ENCODE peak calls at places on chromosome 17, in six cellular contexts. One of them, this sample, is unnamed.
A peak's percentile ranks its signal among the peaks of the same experiment; 100 is the strongest.

GRCh38 chr17:51814521-51814920 is 344.0 kb downstream of the CA10 start:
- DNase-seq in A549: no peak
- DNase-seq in H1: no peak
- DNase-seq in GM12878: no peak
- DNase-seq in K562: no peak
- DNase-seq in IMR-90: no peak
- DNase-seq in this sample: no peak

GRCh38 chr17:37405955-37406634 is 541 bp downstream of the ACACA start:
- DNase-seq in K562: no peak
- DNase-seq in GM12878: no peak
- DNase-seq in H1: no peak
- DNase-seq in A549: no peak
- DNase-seq in IMR-90: no peak
- DNase-seq in this sample: no peak

GRCh38 chr17:163514-164103 is 17.8 kb downstream of the DOC2B start:
- DNase-seq in IMR-90: no peak
- DNase-seq in H1: peak; percentile 64
- DNase-seq in A549: no peak
- DNase-seq in GM12878: no peak
- DNase-seq in K562: peak; percentile 14
- DNase-seq in this sample: no peak

GRCh38 chr17:19248923-19249574 is 11.9 kb downstream of the EPN2 start:
- DNase-seq in A549: no peak
- DNase-seq in H1: no peak
- DNase-seq in IMR-90: peak; percentile 94
- DNase-seq in K562: no peak
- DNase-seq in GM12878: no peak
- DNase-seq in this sample: no peak

GRCh38 chr17:75738218-75738802 is 17.1 kb downstream of the ITGB4 start:
- DNase-seq in A549: no peak
- DNase-seq in H1: no peak
- DNase-seq in GM12878: no peak
- DNase-seq in IMR-90: peak; percentile 27
- DNase-seq in K562: peak; percentile 37
- DNase-seq in this sample: no peak

GRCh38 chr17:47694818-47695663 is 1.1 kb downstream of the TBKBP1 start:
- DNase-seq in K562: peak; percentile 47
- DNase-seq in A549: no peak
- DNase-seq in IMR-90: peak; percentile 49
- DNase-seq in GM12878: no peak
- DNase-seq in H1: peak; percentile 77
- DNase-seq in this sample: no peak

GRCh38 chr17:17562145-17562529 is 29.4 kb downstream of the PEMT start:
- DNase-seq in H1: no peak
- DNase-seq in IMR-90: no peak
- DNase-seq in K562: no peak
- DNase-seq in GM12878: no peak
- DNase-seq in A549: no peak
- DNase-seq in this sample: no peak

GRCh38 chr17:2703606-2704005 is 8.0 kb downstream of the CLUH start:
- DNase-seq in H1: no peak
- DNase-seq in IMR-90: no peak
- DNase-seq in GM12878: no peak
- DNase-seq in K562: no peak
- DNase-seq in A549: no peak
- DNase-seq in this sample: no peak

GRCh38 chr17:71438631-71439146 is 682.1 kb upstream of the SOX9 start:
- DNase-seq in GM12878: no peak
- DNase-seq in A549: peak; percentile 57
- DNase-seq in H1: no peak
- DNase-seq in IMR-90: peak; percentile 98
- DNase-seq in K562: no peak
- DNase-seq in this sample: peak; percentile 90

GRCh38 chr17:75854111-75854748 is 905 bp downstream of the WBP2 start:
- DNase-seq in A549: peak; percentile 80
- DNase-seq in K562: no peak
- DNase-seq in GM12878: no peak
- DNase-seq in H1: no peak
- DNase-seq in IMR-90: peak; percentile 57
- DNase-seq in this sample: no peak

GRCh38 chr17:44002141-44002848 is 2.1 kb upstream of the NAGS start:
- DNase-seq in IMR-90: peak; percentile 87
- DNase-seq in A549: no peak
- DNase-seq in GM12878: no peak
- DNase-seq in K562: no peak
- DNase-seq in H1: no peak
- DNase-seq in this sample: no peak

GRCh38 chr17:19371259-19372003 is 6.9 kb upstream of the MAPK7 start:
- DNase-seq in GM12878: no peak
- DNase-seq in A549: no peak
- DNase-seq in K562: no peak
- DNase-seq in IMR-90: no peak
- DNase-seq in H1: no peak
- DNase-seq in this sample: no peak

GRCh38 chr17:80364091-80364691 is 50.8 kb upstream of the ENDOV start:
- DNase-seq in A549: peak; percentile 37
- DNase-seq in GM12878: no peak
- DNase-seq in IMR-90: no peak
- DNase-seq in K562: peak; percentile 46
- DNase-seq in H1: peak; percentile 76
- DNase-seq in this sample: peak; percentile 8

GRCh38 chr17:78817123-78817522 is 23.5 kb downstream of the USP36 start:
- DNase-seq in H1: no peak
- DNase-seq in K562: no peak
- DNase-seq in IMR-90: no peak
- DNase-seq in GM12878: no peak
- DNase-seq in A549: no peak
- DNase-seq in this sample: no peak

GRCh38 chr17:4405038-4405669 is 28.6 kb upstream of the SPNS3 start:
- DNase-seq in H1: no peak
- DNase-seq in K562: no peak
- DNase-seq in GM12878: peak; percentile 42
- DNase-seq in A549: no peak
- DNase-seq in IMR-90: no peak
- DNase-seq in this sample: no peak

GRCh38 chr17:63440127-63440769 is 5.9 kb downstream of the CYB561 start:
- DNase-seq in H1: no peak
- DNase-seq in K562: no peak
- DNase-seq in A549: no peak
- DNase-seq in IMR-90: no peak
- DNase-seq in GM12878: no peak
- DNase-seq in this sample: no peak

GRCh38 chr17:9371019-9371418 is 204.6 kb downstream of the STX8 start:
- DNase-seq in GM12878: peak; percentile 37
- DNase-seq in K562: no peak
- DNase-seq in H1: no peak
- DNase-seq in IMR-90: peak; percentile 91
- DNase-seq in A549: peak; percentile 48
- DNase-seq in this sample: peak; percentile 13

GRCh38 chr17:7383742-7384488 is 3.0 kb downstream of the TNK1 start:
- DNase-seq in IMR-90: peak; percentile 13
- DNase-seq in GM12878: no peak
- DNase-seq in K562: no peak
- DNase-seq in A549: no peak
- DNase-seq in H1: peak; percentile 92
- DNase-seq in this sample: no peak

GRCh38 chr17:70780031-70780430 is 610.7 kb downstream of the KCNJ2 start:
- DNase-seq in IMR-90: peak; percentile 55
- DNase-seq in K562: no peak
- DNase-seq in GM12878: no peak
- DNase-seq in A549: no peak
- DNase-seq in H1: no peak
- DNase-seq in this sample: no peak

GRCh38 chr17:47838636-47839035 is 2.4 kb downstream of the SCRN2 start:
- DNase-seq in H1: no peak
- DNase-seq in GM12878: no peak
- DNase-seq in IMR-90: no peak
- DNase-seq in A549: no peak
- DNase-seq in K562: no peak
- DNase-seq in this sample: no peak

GRCh38 chr17:62674841-62675240 is 47.4 kb downstream of the MRC2 start:
- DNase-seq in GM12878: no peak
- DNase-seq in IMR-90: no peak
- DNase-seq in K562: no peak
- DNase-seq in A549: no peak
- DNase-seq in H1: no peak
- DNase-seq in this sample: no peak

GRCh38 chr17:21295036-21295952 is 10.8 kb downstream of the MAP2K3 start:
- DNase-seq in A549: no peak
- DNase-seq in GM12878: no peak
- DNase-seq in K562: peak; percentile 7
- DNase-seq in IMR-90: peak; percentile 59
- DNase-seq in H1: no peak
- DNase-seq in this sample: no peak

GRCh38 chr17:77372444-77373297 is 231.9 kb downstream of the SEC14L1 start:
- DNase-seq in A549: no peak
- DNase-seq in GM12878: no peak
- DNase-seq in H1: peak; percentile 93
- DNase-seq in K562: peak; percentile 89
- DNase-seq in IMR-90: peak; percentile 87
- DNase-seq in this sample: no peak

DNA sequence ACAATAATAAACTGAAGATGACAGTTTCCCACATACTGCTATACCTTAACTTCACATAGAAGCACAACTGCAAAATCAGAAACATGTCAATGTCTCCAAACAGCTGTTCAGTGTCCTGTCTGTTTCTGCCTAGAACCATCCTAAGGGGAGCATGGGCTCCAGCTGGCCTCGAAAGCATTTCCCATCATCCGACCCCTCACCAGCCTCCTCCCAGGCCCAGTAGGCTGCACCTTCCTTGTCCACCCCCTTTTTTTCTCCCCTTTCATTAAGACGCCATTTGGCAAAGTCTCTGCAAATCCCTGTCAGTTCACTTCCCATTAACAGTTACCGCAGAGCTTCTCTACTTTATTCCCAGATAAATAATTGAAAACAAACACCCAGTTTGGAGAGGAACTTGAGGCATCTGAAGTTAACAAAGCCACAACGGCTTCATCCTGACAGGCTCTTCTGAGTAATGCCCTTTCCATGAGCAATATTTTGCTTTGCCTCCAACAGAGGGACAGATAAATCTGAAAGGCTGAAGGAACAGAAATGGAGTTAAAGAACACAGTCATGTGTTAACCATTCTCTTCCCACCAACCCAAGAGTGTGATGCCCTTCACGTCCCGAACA is 65.3 kb downstream of the SLC39A11 start:
- DNase-seq in K562: no peak
- DNase-seq in GM12878: no peak
- DNase-seq in IMR-90: peak; percentile 58
- DNase-seq in H1: no peak
- DNase-seq in A549: no peak
- DNase-seq in this sample: no peak
- TF ChIP-seq RAD21 in K562: no peak
- TF ChIP-seq RAD21 in GM12878: no peak
- TF ChIP-seq RAD21 in IMR-90: no peak
- TF ChIP-seq RAD21 in H1: no peak
- TF ChIP-seq RAD21 in A549: no peak
- TF ChIP-seq RAD21 in this sample: no peak

DNA sequence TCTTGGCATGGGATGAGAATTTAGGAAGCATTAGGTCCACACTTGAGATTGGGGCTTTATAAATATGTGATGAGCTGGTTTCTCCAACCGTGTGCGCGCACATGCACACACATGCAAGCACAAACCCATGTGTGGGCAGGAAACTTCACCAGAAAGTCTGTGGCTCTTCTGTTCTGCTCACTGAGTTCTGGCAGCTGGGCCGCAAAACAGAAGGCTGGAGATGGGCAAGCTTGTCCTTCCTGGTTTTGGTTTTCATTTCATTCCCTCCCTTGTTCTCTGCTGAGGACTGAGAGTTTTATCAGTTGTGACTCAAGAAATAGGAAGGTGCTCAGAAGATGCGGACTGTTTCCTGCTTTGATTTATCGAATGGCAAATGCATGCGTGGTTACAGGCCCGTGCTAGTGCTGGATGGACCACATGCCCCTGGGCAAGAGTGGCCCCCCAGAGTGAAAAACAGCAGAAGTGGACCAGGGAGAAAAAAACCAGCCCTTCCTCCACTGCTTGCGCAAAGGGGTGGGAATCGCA is 14.1 kb downstream of the MAP3K14 start:
- DNase-seq in A549: no peak
- DNase-seq in H1: no peak
- DNase-seq in IMR-90: peak; percentile 76
- DNase-seq in GM12878: peak; percentile 89
- DNase-seq in K562: no peak
- DNase-seq in this sample: no peak
- H3K4me2 ChIP-seq in A549: peak overlapping the region; percentile 12
- H3K4me2 ChIP-seq in H1: no peak overlapping the region
- H3K4me2 ChIP-seq in IMR-90: no peak overlapping the region
- H3K4me2 ChIP-seq in GM12878: peak overlapping the region; percentile 71
- H3K4me2 ChIP-seq in K562: no peak overlapping the region
- H3K4me2 ChIP-seq in this sample: no peak overlapping the region

GRCh38 chr17:69764137-69764536 is 310.9 kb upstream of the KCNJ16 start:
- DNase-seq in H1: no peak
- DNase-seq in IMR-90: peak; percentile 21
- DNase-seq in A549: no peak
- DNase-seq in K562: no peak
- DNase-seq in GM12878: no peak
- DNase-seq in this sample: no peak

GRCh38 chr17:69762359-69762758 is 312.7 kb upstream of the KCNJ16 start:
- DNase-seq in IMR-90: no peak
- DNase-seq in H1: no peak
- DNase-seq in K562: no peak
- DNase-seq in GM12878: no peak
- DNase-seq in A549: no peak
- DNase-seq in this sample: no peak

GRCh38 chr17:69761767-69762321 is 313.2 kb upstream of the KCNJ16 start:
- DNase-seq in GM12878: no peak
- DNase-seq in H1: no peak
- DNase-seq in K562: no peak
- DNase-seq in IMR-90: peak; percentile 99
- DNase-seq in A549: peak; percentile 77
- DNase-seq in this sample: no peak

GRCh38 chr17:69763503-69763902 is 311.5 kb upstream of the KCNJ16 start:
- DNase-seq in H1: no peak
- DNase-seq in GM12878: no peak
- DNase-seq in A549: no peak
- DNase-seq in IMR-90: peak; percentile 54
- DNase-seq in K562: no peak
- DNase-seq in this sample: no peak

DNA sequence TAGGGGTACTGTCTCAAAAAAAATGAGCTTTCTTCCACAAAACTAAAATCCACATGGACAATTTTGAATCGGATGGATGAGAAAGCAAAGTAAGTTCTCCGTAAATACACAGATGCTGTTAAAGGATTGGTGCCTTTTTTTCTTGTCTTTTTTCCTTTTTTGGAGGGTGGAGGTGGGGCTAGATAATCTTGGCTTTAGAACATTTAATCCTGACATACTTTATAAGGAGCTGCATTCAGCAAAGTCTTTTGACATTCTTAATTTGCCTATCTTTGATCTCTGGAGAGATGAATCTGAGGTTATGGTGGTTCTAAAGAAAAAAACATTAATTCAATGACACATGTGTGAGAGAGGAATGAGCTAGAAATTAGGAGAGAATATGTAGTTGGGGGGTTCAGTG is 312.3 kb upstream of the KCNJ16 start:
- DNase-seq in K562: no peak
- DNase-seq in A549: no peak
- DNase-seq in IMR-90: no peak
- DNase-seq in GM12878: no peak
- DNase-seq in H1: no peak
- DNase-seq in this sample: no peak
- TF ChIP-seq RAD21 in K562: no peak
- TF ChIP-seq RAD21 in A549: no peak
- TF ChIP-seq RAD21 in IMR-90: no peak
- TF ChIP-seq RAD21 in GM12878: no peak
- TF ChIP-seq RAD21 in H1: no peak
- TF ChIP-seq RAD21 in this sample: no peak

GRCh38 chr17:27481327-27481726 is 25.1 kb downstream of the KSR1 start:
- DNase-seq in GM12878: no peak
- DNase-seq in K562: no peak
- DNase-seq in A549: no peak
- DNase-seq in IMR-90: no peak
- DNase-seq in H1: no peak
- DNase-seq in this sample: no peak
- H3K4me2 ChIP-seq in GM12878: peak overlapping the region; percentile 45
- H3K4me2 ChIP-seq in K562: peak overlapping the region; percentile 41
- H3K4me2 ChIP-seq in A549: no peak overlapping the region
- H3K4me2 ChIP-seq in IMR-90: no peak overlapping the region
- H3K4me2 ChIP-seq in H1: no peak overlapping the region
- H3K4me2 ChIP-seq in this sample: no peak overlapping the region

This sample was measured in HCT116.